ENCODE peak calls at places on chromosomes 7 and 10, in eight cellular contexts. G is GM06990; T is HFF-Myc; Q is activated CD4-positive, CD25-positive, alpha-beta regulatory T cell; C is NCI-H1105 treated with DMSO at 0.1 percent for 48 hours; X is activated naive CD8-positive, alpha-beta T cell treated with anti-CD3 and anti-CD28 coated beads, Interleukin-2, amount 50 U/mL, for 24 hours; P is WERI-Rb-1; J is activated CD8-positive, alpha-beta memory T cell treated with anti-CD3 and anti-CD28 coated beads, Interleukin-2, amount 50 U/mL, for 48 hours. N is an unnamed sample.

GRCh38 chr7:131745645-131746248 is 189.3 kb upstream of the PODXL start:
- DNase-seq in G (no peak), T (no peak), Q (no peak), C (no peak), X (peak; percentile 17), P (no peak), J (no peak), N (peak; percentile 85)

GRCh38 chr10:123970207-123970926 is 78.8 kb upstream of the CPXM2 start:
- DNase-seq in G (no peak), T (no peak), Q (no peak), C (no peak), X (no peak), P (peak; percentile 14), J (no peak), N (peak; percentile 24)

GRCh38 chr10:3564599-3564998 is 220.4 kb downstream of the KLF6 start:
- DNase-seq in G (no peak), T (no peak), Q (no peak), C (no peak), X (no peak), P (no peak), J (no peak), N (no peak)

GRCh38 chr10:44263771-44264170 is 121.1 kb downstream of the CXCL12 start:
- DNase-seq in G (no peak), T (no peak), Q (no peak), C (no peak), X (no peak), P (no peak), J (no peak), N (no peak)

GRCh38 chr10:93752761-93753160 is 5.0 kb upstream of the LGI1 start:
- DNase-seq in G (no peak), T (peak; percentile 43), Q (no peak), C (no peak), X (no peak), P (no peak), J (no peak), N (no peak)

GRCh38 chr10:94409016-94409657 is 6.8 kb downstream of the TBC1D12 start:
- DNase-seq in G (no peak), T (no peak), Q (no peak), C (no peak), X (no peak), P (no peak), J (no peak), N (peak; percentile 24)

GRCh38 chr10:69716711-69717560 is 84.8 kb upstream of the COL13A1 start:
- DNase-seq in G (no peak), T (no peak), Q (peak; percentile 35), C (peak; percentile 35), X (peak; percentile 73), P (peak; percentile 75), J (peak; percentile 89), N (peak; percentile 75)

GRCh38 chr10:99527526-99528255 is 5.1 kb upstream of the NKX2-3 start:
- DNase-seq in G (no peak), T (no peak), Q (no peak), C (no peak), X (no peak), P (no peak), J (no peak), N (no peak)

GRCh38 chr7:128729489-128729888 is 9.7 kb upstream of the CALU start:
- DNase-seq in G (no peak), T (no peak), Q (no peak), C (no peak), X (no peak), P (no peak), J (no peak), N (no peak)

GRCh38 chr10:73439605-73440298 is 6.4 kb upstream of the MSS51 start:
- DNase-seq in G (no peak), T (peak; percentile 9), Q (no peak), C (no peak), X (no peak), P (no peak), J (no peak), N (no peak)

GRCh38 chr10:42690449-42691360 is 52.3 kb upstream of the ZNF33B start:
- DNase-seq in G (no peak), T (no peak), Q (no peak), C (peak; percentile 18), X (no peak), P (peak; percentile 20), J (no peak), N (no peak)

GRCh38 chr7:1667566-1668485 is 2.3 kb upstream of the ELFN1 start:
- DNase-seq in G (no peak), T (no peak), Q (no peak), C (peak; percentile 6), X (no peak), P (peak; percentile 84), J (no peak), N (peak; percentile 77)

GRCh38 chr10:120750167-120750566 is 101.0 kb upstream of the WDR11 start:
- DNase-seq in G (no peak), T (no peak), Q (no peak), C (no peak), X (no peak), P (no peak), J (no peak), N (no peak)

GRCh38 chr10:43649149-43649523 is 455 bp upstream of the ZNF32 start:
- DNase-seq in G (no peak), T (no peak), Q (no peak), C (no peak), X (no peak), P (no peak), J (no peak), N (no peak)

GRCh38 chr7:81175291-81175942 is 256.6 kb upstream of the SEMA3C start:
- DNase-seq in G (no peak), T (no peak), Q (no peak), C (no peak), X (no peak), P (no peak), J (no peak), N (no peak)

GRCh38 chr10:126398383-126398743 is 10.1 kb upstream of the ADAM12 start:
- DNase-seq in G (no peak), T (no peak), Q (no peak), C (no peak), X (no peak), P (no peak), J (no peak), N (no peak)

GRCh38 chr7:128129224-128129864 is 98.1 kb upstream of the LRRC4 start:
- DNase-seq in G (no peak), T (no peak), Q (no peak), C (no peak), X (no peak), P (no peak), J (no peak), N (no peak)

GRCh38 chr7:97179454-97180104 is 62.1 kb downstream of the SDHAF3 start:
- DNase-seq in G (peak; percentile 3), T (peak; percentile 37), Q (peak; percentile 8), C (peak; percentile 67), X (peak; percentile 38), P (peak; percentile 46), J (no peak), N (peak; percentile 48)

GRCh38 chr7:157194948-157195347 is 56.2 kb downstream of the UBE3C start:
- DNase-seq in G (no peak), T (no peak), Q (no peak), C (no peak), X (no peak), P (no peak), J (no peak), N (no peak)

GRCh38 chr10:109883859-109884771 is 39.2 kb downstream of the XPNPEP1 start:
- DNase-seq in G (peak; percentile 32), T (peak; percentile 88), Q (peak; percentile 27), C (peak; percentile 62), X (peak; percentile 61), P (peak; percentile 81), J (peak; percentile 79), N (peak; percentile 80)

GRCh38 chr10:70661623-70662361 is 10.5 kb upstream of the ADAMTS14 start:
- DNase-seq in G (no peak), T (no peak), Q (no peak), C (no peak), X (no peak), P (no peak), J (peak; percentile 17), N (no peak)

GRCh38 chr7:100629117-100629711 is 12.1 kb downstream of the TFR2 start:
- DNase-seq in G (no peak), T (no peak), Q (no peak), C (no peak), X (peak; percentile 45), P (peak; percentile 64), J (no peak), N (peak; percentile 51)

GRCh38 chr7:141074162-141074989 is 512 bp downstream of the TMEM178B start:
- DNase-seq in G (peak; percentile 23), T (no peak), Q (no peak), C (peak; percentile 55), X (peak; percentile 9), P (peak; percentile 46), J (peak; percentile 62), N (peak; percentile 53)

GRCh38 chr7:101555269-101555920 is 73.7 kb downstream of the MYL10 start:
- DNase-seq in G (no peak), T (no peak), Q (no peak), C (no peak), X (no peak), P (no peak), J (peak; percentile 22), N (no peak)

GRCh38 chr10:98033515-98033914 is 3.1 kb upstream of the CRTAC1 start:
- DNase-seq in G (no peak), T (no peak), Q (no peak), C (no peak), X (no peak), P (no peak), J (no peak), N (no peak)

N was measured in nephron progenitor cell.